ENCODE peak calls at places on chromosomes 1 and 21, in eight cellular contexts. B is NCI-H1105 treated with DMSO at 0.1 percent for 48 hours; P is left cardiac atrium; I is hepatocyte; F is CD8-positive, alpha-beta memory T cell; V is upper lobe of right lung; O is substantia nigra; W is stimulated activated CD4-positive, alpha-beta T cell treated with anti-CD3 and anti-CD28 coated beads, Interleukin-1b, Interleukin-23, amount 100 ng/mL, for 24 hours. T is an unnamed sample.

GRCh38 chr1:227913969-227914791 is 33.6 kb downstream of the WNT9A start:
- DNase-seq in I (no peak), W (no peak), O (no peak), V (no peak), F (no peak), B (no peak), P (peak; percentile 4), T (no peak)

GRCh38 chr1:53942149-53942957 is 3.1 kb downstream of the IFT25 start:
- DNase-seq in B (no peak), O (no peak), I (no peak), F (no peak), V (no peak), P (no peak), W (no peak), T (no peak)

GRCh38 chr1:6111571-6111970 is 65.9 kb downstream of the KCNAB2 start:
- DNase-seq in F (no peak), V (peak; percentile 57), O (no peak), W (no peak), I (no peak), P (no peak), B (peak; percentile 81), T (no peak)

GRCh38 chr1:180722586-180722985 is 90.8 kb downstream of the XPR1 start:
- DNase-seq in I (no peak), O (no peak), B (no peak), V (no peak), F (no peak), W (no peak), P (no peak), T (no peak)

GRCh38 chr1:150513275-150513885 is 2.2 kb upstream of the FALEC start:
- DNase-seq in F (no peak), W (no peak), P (no peak), V (no peak), O (no peak), B (no peak), I (no peak), T (no peak)

GRCh38 chr1:150777544-150777943 is 12.0 kb upstream of the CTSS start:
- DNase-seq in V (no peak), B (no peak), F (no peak), P (no peak), I (no peak), W (no peak), O (no peak), T (no peak)

GRCh38 chr1:67304023-67304422 is 3.6 kb upstream of the IL12RB2 start:
- DNase-seq in V (no peak), P (no peak), I (no peak), W (no peak), O (no peak), B (no peak), F (no peak), T (no peak)

GRCh38 chr1:8431028-8431427 is 113.1 kb downstream of the SLC45A1 start:
- DNase-seq in O (no peak), F (peak; percentile 4), B (no peak), I (no peak), P (no peak), V (no peak), W (no peak), T (no peak)

GRCh38 chr1:201469645-201470074 is 672 bp upstream of the PHLDA3 start:
- DNase-seq in B (no peak), F (no peak), V (no peak), W (no peak), I (no peak), O (no peak), P (no peak), T (no peak)

GRCh38 chr1:201430790-201431189 is 9.3 kb upstream of the TNNI1 start:
- DNase-seq in F (no peak), W (no peak), B (no peak), I (no peak), V (no peak), O (no peak), P (no peak), T (no peak)

GRCh38 chr1:236904874-236905741 is 99.1 kb downstream of the MT1HL1 start:
- DNase-seq in O (no peak), P (no peak), V (no peak), W (no peak), B (no peak), I (peak; percentile 49), F (no peak), T (no peak)

GRCh38 chr1:147627435-147628110 is 42.8 kb downstream of the ACP6 start:
- DNase-seq in I (peak; percentile 70), V (peak; percentile 73), O (no peak), P (peak; percentile 57), W (peak; percentile 32), B (peak; percentile 42), F (peak; percentile 35), T (peak; percentile 36)

GRCh38 chr1:44545961-44546360 is 128.3 kb downstream of the TMEM53 start:
- DNase-seq in V (no peak), W (no peak), O (no peak), I (peak; percentile 51), P (no peak), B (no peak), F (no peak), T (no peak)

GRCh38 chr1:42035205-42035829 is 116.6 kb upstream of the HIVEP3 start:
- DNase-seq in I (peak; percentile 90), V (peak; percentile 81), B (peak; percentile 74), F (peak; percentile 64), P (peak; percentile 65), W (peak; percentile 39), O (peak; percentile 73), T (peak; percentile 49)

GRCh38 chr1:9996624-9997582 is at the start of gene RBP7:
- DNase-seq in P (peak; percentile 31), F (no peak), W (no peak), V (peak; percentile 76), I (peak; percentile 26), B (peak; percentile 10), O (peak; percentile 5), T (no peak)

GRCh38 chr21:42118121-42118795 is 47.1 kb downstream of the UMODL1 start:
- DNase-seq in B (no peak), I (no peak), V (no peak), P (no peak), W (no peak), F (no peak), O (no peak), T (no peak)

GRCh38 chr1:24364605-24364974 is 45.4 kb downstream of the GRHL3 start:
- DNase-seq in V (no peak), B (no peak), W (no peak), O (no peak), I (no peak), F (no peak), P (no peak), T (no peak)

GRCh38 chr1:171581766-171582165 is 40.3 kb upstream of the MYOCOS start:
- DNase-seq in P (no peak), F (no peak), O (no peak), B (no peak), W (no peak), V (no peak), I (no peak), T (no peak)

GRCh38 chr1:185400057-185400456 is 83.0 kb upstream of the IVNS1ABP start:
- DNase-seq in W (no peak), I (no peak), O (no peak), B (no peak), V (no peak), F (no peak), P (no peak), T (no peak)

T was measured in pons.